ENCODE peak calls at places on chromosomes 13 and 19, in six cellular contexts. V is lower lobe of right lung, M is glutamatergic neuron, J is dorsolateral prefrontal cortex, Q is AG04450, G is RWPE1. Z is an unnamed sample.

GRCh38 chr19:10462557-10462956 is 40.6 kb downstream of the KEAP1 start:
- DNase-seq in Q (no peak), M (no peak), J (no peak), G (no peak), V (no peak), Z (no peak)

GRCh38 chr19:47377801-47378200 is 28.7 kb downstream of the DHX34 start:
- DNase-seq in M (no peak), V (no peak), J (no peak), Q (no peak), G (no peak), Z (no peak)

GRCh38 chr13:108297114-108297513 is 27.6 kb downstream of the TNFSF13B start:
- DNase-seq in M (no peak), J (no peak), G (no peak), Q (no peak), V (no peak), Z (no peak)

GRCh38 chr13:112777637-112778406 is 88.0 kb downstream of the ATP11A start:
- DNase-seq in J (no peak), M (no peak), G (no peak), Q (no peak), V (peak; percentile 37), Z (peak; percentile 57)

GRCh38 chr13:50608357-50608756 is 235.1 kb downstream of the DLEU7 start:
- DNase-seq in M (no peak), Q (no peak), J (no peak), V (no peak), G (no peak), Z (no peak)

GRCh38 chr19:21750586-21751128 is 16.7 kb downstream of the ZNF100 start:
- DNase-seq in M (no peak), V (no peak), G (no peak), Q (no peak), J (no peak), Z (no peak)

GRCh38 chr19:19461671-19462622 is 53.4 kb downstream of the TSSK6 start:
- DNase-seq in G (no peak), J (no peak), M (peak; percentile 72), Q (no peak), V (peak; percentile 76), Z (peak; percentile 44)

GRCh38 chr13:74487091-74487722 is 353.0 kb upstream of the KLF12 start:
- DNase-seq in G (no peak), J (no peak), V (no peak), M (no peak), Q (no peak), Z (no peak)

GRCh38 chr13:39186205-39186880 is 148.1 kb downstream of the NHLRC3 start:
- DNase-seq in M (no peak), Q (no peak), G (no peak), J (no peak), V (no peak), Z (no peak)

GRCh38 chr13:83879431-83880171 is 2.7 kb downstream of the SLITRK1 start:
- DNase-seq in M (peak; percentile 37), J (peak; percentile 74), G (no peak), V (no peak), Q (no peak), Z (no peak)

GRCh38 chr19:35037716-35038622 is 3.6 kb upstream of the HPN start:
- DNase-seq in J (no peak), M (no peak), Q (no peak), V (no peak), G (no peak), Z (peak; percentile 56)

GRCh38 chr19:46413262-46414031 is at the start of gene CCDC8:
- DNase-seq in Q (peak; percentile 87), V (peak; percentile 75), J (peak; percentile 61), G (peak; percentile 81), M (peak; percentile 70), Z (peak; percentile 79)

GRCh38 chr19:19539738-19540703 is 2.0 kb downstream of the CILP2 start:
- DNase-seq in G (peak; percentile 90), Q (no peak), V (peak; percentile 82), M (peak; percentile 85), J (no peak), Z (no peak)

GRCh38 chr19:5680083-5680436 is 256 bp downstream of the MICOS13 start:
- DNase-seq in J (no peak), M (peak; percentile 51), V (peak; percentile 68), G (no peak), Q (no peak), Z (peak; percentile 80)

GRCh38 chr19:52170863-52171320 is 529 bp downstream of the ZNF836 start:
- DNase-seq in Q (no peak), V (peak; percentile 54), G (peak; percentile 4), J (peak; percentile 48), M (peak; percentile 57), Z (no peak)

GRCh38 chr19:21483589-21484170 is 21.7 kb upstream of the ZNF429 start:
- DNase-seq in V (peak; percentile 76), G (no peak), J (no peak), M (peak; percentile 86), Q (no peak), Z (no peak)

GRCh38 chr13:102651892-102652291 is 43.0 kb downstream of the METTL21C start:
- DNase-seq in G (no peak), V (no peak), M (no peak), Q (no peak), J (no peak), Z (peak; percentile 83)

GRCh38 chr19:16025108-16026101 is 50.9 kb upstream of the TPM4 start:
- DNase-seq in V (no peak), J (no peak), M (no peak), G (peak; percentile 70), Q (peak; percentile 16), Z (no peak)

GRCh38 chr13:43744630-43745029 is 42.1 kb downstream of the ENOX1 start:
- DNase-seq in M (no peak), J (no peak), V (no peak), G (no peak), Q (no peak), Z (no peak)

GRCh38 chr19:27920774-27921173 is 1292.2 kb downstream of the UQCRFS1 start:
- DNase-seq in G (no peak), Q (no peak), J (no peak), M (no peak), V (no peak), Z (no peak)

GRCh38 chr13:105960326-105960725 is 575.1 kb downstream of the EFNB2 start:
- DNase-seq in G (no peak), J (no peak), M (no peak), Q (no peak), V (no peak), Z (no peak)

GRCh38 chr13:105952233-105952767 is 583.2 kb downstream of the EFNB2 start:
- DNase-seq in Q (no peak), V (no peak), M (no peak), J (no peak), G (no peak), Z (no peak)

GRCh38 chr13:105961438-105961837 is 574.0 kb downstream of the EFNB2 start:
- DNase-seq in Q (no peak), J (no peak), G (no peak), V (no peak), M (no peak), Z (no peak)

GRCh38 chr13:105957769-105958438 is 577.6 kb downstream of the EFNB2 start:
- DNase-seq in J (no peak), M (no peak), G (no peak), Q (no peak), V (no peak), Z (no peak)

DNA sequence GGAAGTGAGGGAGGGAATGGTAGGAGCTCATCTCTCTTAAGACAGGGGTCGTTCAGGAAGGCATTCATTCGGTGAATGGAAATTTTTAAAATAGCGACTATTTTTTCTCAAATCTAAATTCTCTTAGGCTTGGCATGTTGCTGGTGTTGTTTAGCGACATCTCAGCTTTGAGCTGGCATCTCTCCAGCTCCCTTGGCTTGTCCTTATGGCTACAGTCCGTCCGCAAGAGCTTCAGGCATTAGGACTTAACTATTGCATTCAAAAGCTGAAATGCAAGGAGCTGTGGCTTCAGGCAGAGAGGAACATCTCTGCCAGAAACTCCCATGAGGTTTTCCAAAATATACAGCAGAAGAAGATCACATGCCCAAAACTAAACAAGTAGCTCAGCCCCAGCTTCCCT is 578.6 kb downstream of the EFNB2 start:
- DNase-seq in V (no peak), M (no peak), G (no peak), Q (no peak), J (no peak), Z (no peak)
- TF ChIP-seq CTCF in V (no peak), M (no peak), G (no peak), Q (no peak), J (no peak), Z (no peak)

GRCh38 chr19:2523630-2524311 is 47.8 kb downstream of the GADD45B start:
- DNase-seq in M (no peak), V (no peak), Q (no peak), J (no peak), G (no peak), Z (peak; percentile 76)
- TF ChIP-seq CTCF in M (no peak), V (no peak), Q (peak; percentile 49), J (no peak), G (no peak), Z (peak; percentile 37)

GRCh38 chr19:29480507-29480906 is 45.3 kb upstream of the VSTM2B start:
- DNase-seq in Q (no peak), V (no peak), G (no peak), J (no peak), M (no peak), Z (no peak)

GRCh38 chr19:29476528-29476927 is 49.3 kb upstream of the VSTM2B start:
- DNase-seq in Q (no peak), M (no peak), V (no peak), J (no peak), G (no peak), Z (no peak)

GRCh38 chr19:29479941-29480340 is 45.9 kb upstream of the VSTM2B start:
- DNase-seq in J (no peak), M (no peak), Q (no peak), V (no peak), G (no peak), Z (no peak)

GRCh38 chr19:29477831-29478577 is 47.8 kb upstream of the VSTM2B start:
- DNase-seq in J (no peak), V (no peak), Q (no peak), M (no peak), G (no peak), Z (no peak)

DNA sequence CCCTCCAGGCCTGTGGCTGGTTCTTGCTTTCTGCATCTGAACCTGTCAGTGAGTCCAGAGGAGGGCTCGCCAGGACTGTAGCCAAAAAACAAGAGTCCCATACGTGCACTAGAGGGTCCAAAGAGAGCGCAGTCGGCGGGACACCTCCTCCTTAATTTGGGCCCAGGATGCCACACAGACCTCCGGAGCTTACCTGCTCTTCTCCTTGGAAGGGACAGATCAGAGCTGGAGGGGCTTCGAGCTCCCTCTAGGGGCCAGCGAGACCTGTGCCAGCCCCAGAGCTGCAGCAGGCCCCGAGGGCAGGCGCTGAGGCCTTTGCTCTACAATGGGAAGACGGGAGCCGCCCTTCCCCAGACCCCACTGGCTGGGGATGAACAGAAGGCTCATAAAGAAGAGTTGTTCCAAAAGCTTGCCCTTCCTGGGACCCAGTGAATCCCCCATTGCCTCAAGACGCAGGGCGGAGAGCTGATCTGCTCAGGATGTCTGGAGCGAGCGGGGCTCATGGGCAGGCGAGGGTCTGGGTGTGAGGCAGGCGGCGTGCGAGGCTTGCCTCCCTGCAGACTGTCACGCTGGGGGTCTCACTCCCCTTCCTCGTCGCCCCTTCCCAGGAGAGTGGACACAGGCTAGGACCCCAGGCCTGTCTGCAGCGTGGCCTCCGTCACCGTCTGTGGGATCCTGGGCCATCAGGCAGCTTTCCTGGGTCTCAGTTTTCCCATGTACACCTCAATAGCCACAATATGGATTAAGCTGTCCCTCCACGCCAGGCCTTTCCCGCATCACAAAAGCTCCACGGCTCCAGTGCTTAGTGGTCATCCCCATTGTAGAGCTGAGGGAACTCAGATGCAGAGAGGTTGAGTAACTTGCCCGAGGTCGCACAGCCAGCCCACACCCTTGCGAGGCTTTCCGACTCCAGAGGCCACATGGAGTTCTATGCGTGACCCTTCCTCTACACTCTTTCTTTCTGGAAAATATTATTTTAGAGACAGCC is 46.9 kb upstream of the VSTM2B start:
- DNase-seq in J (peak; percentile 73), Q (no peak), V (no peak), M (peak; percentile 74), G (no peak), Z (no peak)
- TF ChIP-seq CTCF in J (peak; percentile 71), Q (no peak), V (peak; percentile 28), M (peak; percentile 59), G (no peak), Z (no peak)

GRCh38 chr19:41205995-41206394 is 13.0 kb downstream of the CYP2S1 start:
- DNase-seq in V (no peak), G (no peak), J (no peak), M (no peak), Q (no peak), Z (no peak)
- TF ChIP-seq CTCF in V (no peak), G (no peak), J (no peak), M (no peak), Q (no peak), Z (no peak)

Z was measured in tibial artery.